ENCODE peak calls at places on chromosomes 11 and 22, in four cellular contexts. N, G, U and W are unnamed samples.

GRCh38 chr11:32173435-32173834 is 82.6 kb downstream of the RCN1 start:
- DNase-seq in U (no peak), G (peak; percentile 43), N (peak; percentile 71), W (peak; percentile 28)

GRCh38 chr11:111733009-111733408 is 33.2 kb downstream of the PPP2R1B start:
- DNase-seq in N (peak; percentile 87), U (peak; percentile 84), G (peak; percentile 55), W (peak; percentile 74)

GRCh38 chr22:48223488-48224190 is 1461.2 kb downstream of the TBC1D22A start:
- DNase-seq in G (no peak), U (no peak), N (no peak), W (no peak)

GRCh38 chr22:48860557-48860956 is 967.1 kb downstream of the BRD1 start:
- DNase-seq in G (no peak), N (no peak), U (peak; percentile 12), W (no peak)

GRCh38 chr11:69394234-69394891 is 87.1 kb upstream of the LINC01488 start:
- DNase-seq in U (peak; percentile 53), G (no peak), N (peak; percentile 61), W (no peak)

GRCh38 chr11:121207485-121208115 is 85.0 kb upstream of the SC5D start:
- DNase-seq in G (no peak), U (no peak), N (no peak), W (no peak)

GRCh38 chr11:107736546-107736945 is 24.7 kb upstream of the SLN start:
- DNase-seq in U (no peak), G (no peak), N (no peak), W (no peak)

GRCh38 chr11:62545437-62546243 is 966 bp downstream of the AHNAK start:
- DNase-seq in N (peak; percentile 97), G (peak; percentile 74), U (peak; percentile 97), W (peak; percentile 97)

GRCh38 chr11:72578541-72578940 is 95.7 kb downstream of the PDE2A start:
- DNase-seq in N (peak; percentile 43), G (no peak), U (peak; percentile 37), W (no peak)

GRCh38 chr11:99343117-99343516 is 322.4 kb downstream of the CNTN5 start:
- DNase-seq in G (no peak), N (no peak), U (no peak), W (no peak)

GRCh38 chr11:17811416-17811815 is 76.8 kb downstream of the KCNC1 start:
- DNase-seq in U (no peak), N (no peak), G (no peak), W (no peak)

GRCh38 chr11:116930586-116930985 is 93.2 kb upstream of the APOA1 start:
- DNase-seq in G (no peak), N (no peak), U (no peak), W (no peak)

GRCh38 chr11:74816664-74817063 is 68.0 kb downstream of the RNF169 start:
- DNase-seq in N (no peak), G (no peak), U (no peak), W (no peak)

GRCh38 chr11:119065369-119065768 is 2.2 kb upstream of the VPS11 start:
- DNase-seq in G (peak; percentile 30), U (no peak), N (no peak), W (no peak)

GRCh38 chr22:44532466-44533025 is 34.5 kb upstream of the RTL6 start:
- DNase-seq in N (no peak), G (no peak), U (no peak), W (no peak)

GRCh38 chr11:368414-369335 is 624 bp upstream of the B4GALNT4 start:
- DNase-seq in N (no peak), U (no peak), G (no peak), W (no peak)

GRCh38 chr22:25488244-25489020 is 76.0 kb upstream of the GRK3 start:
- DNase-seq in G (peak; percentile 75), U (no peak), N (no peak), W (peak; percentile 54)

GRCh38 chr22:45204751-45205623 is 35.7 kb downstream of the KIAA0930 start:
- DNase-seq in G (no peak), U (peak; percentile 54), N (peak; percentile 50), W (no peak)

GRCh38 chr11:35539781-35540281 is 14.4 kb upstream of the PAMR1 start:
- DNase-seq in N (peak; percentile 72), G (peak; percentile 77), U (peak; percentile 90), W (peak; percentile 76)

GRCh38 chr22:39176067-39176621 is 23.7 kb upstream of the CBX7 start:
- DNase-seq in U (peak; percentile 88), G (no peak), N (peak; percentile 75), W (peak; percentile 78)

GRCh38 chr11:74255741-74256369 is 55.6 kb downstream of the P4HA3 start:
- DNase-seq in N (peak; percentile 71), G (peak; percentile 56), U (no peak), W (peak; percentile 60)

GRCh38 chr22:40335358-40335757 is 10.9 kb upstream of the ADSL start:
- DNase-seq in G (no peak), U (no peak), N (no peak), W (no peak)

GRCh38 chr11:130476922-130477491 is 28.6 kb downstream of the ADAMTS15 start:
- DNase-seq in U (no peak), G (no peak), N (peak; percentile 64), W (no peak)

GRCh38 chr11:62721994-62722393 is 5.3 kb downstream of the HNRNPUL2 start:
- DNase-seq in N (no peak), U (peak; percentile 20), G (no peak), W (no peak)

GRCh38 chr11:93904711-93905110 is 54.3 kb upstream of the VSTM5 start:
- DNase-seq in U (no peak), G (no peak), N (no peak), W (no peak)

GRCh38 chr22:50049299-50050195 is 8.6 kb downstream of the TTLL8 start:
- DNase-seq in G (no peak), N (no peak), U (no peak), W (no peak)

GRCh38 chr11:6862961-6863360 is at the start of gene OR10A2:
- DNase-seq in U (no peak), G (peak; percentile 10), N (no peak), W (no peak)

GRCh38 chr11:13031349-13031748 is 22.2 kb downstream of the RASSF10 start:
- DNase-seq in N (no peak), U (no peak), G (no peak), W (no peak)
- H3K27me3 ChIP-seq in N (no peaks in the 10 kb centered on the region), U (no peaks in the 10 kb centered on the region), G (no peaks in the 10 kb centered on the region), W (no peaks in the 10 kb centered on the region)

GRCh38 chr11:65225284-65226102 is 36.3 kb upstream of the POLA2 start:
- DNase-seq in N (peak; percentile 75), G (peak; percentile 69), U (peak; percentile 85), W (peak; percentile 71)
- TF ChIP-seq CTCF in N (peak; percentile 32), G (peak; percentile 66), U (peak; percentile 39), W (peak; percentile 67)

DNA sequence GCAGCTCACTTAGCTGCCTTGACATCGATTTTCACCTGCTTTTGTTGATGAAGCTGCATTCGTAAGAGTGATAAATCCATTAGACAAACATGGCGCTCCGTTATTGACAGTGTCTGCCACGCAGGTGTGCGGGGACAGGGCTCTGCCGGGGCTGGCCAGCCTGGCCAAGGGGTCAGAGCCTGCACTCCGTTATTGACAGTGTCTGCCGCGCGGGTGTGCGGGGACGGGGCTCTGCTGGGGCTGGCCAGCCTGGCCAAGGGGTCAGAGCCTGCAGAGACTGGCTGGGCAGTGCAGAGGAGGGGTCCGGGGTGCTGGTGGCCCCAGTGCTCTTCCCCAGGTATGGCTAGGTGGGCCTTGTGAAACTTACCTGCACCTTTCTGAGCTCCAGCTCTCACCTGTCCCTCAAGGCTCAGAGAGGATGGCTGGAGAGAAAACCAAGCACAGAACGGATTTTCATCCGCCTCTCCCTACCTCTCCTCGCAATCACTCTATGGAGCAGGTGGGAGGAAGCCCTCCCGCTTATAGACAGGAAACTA is 101.6 kb upstream of the B3GAT1 start:
- DNase-seq in N (peak; percentile 31), U (peak; percentile 26), G (no peak), W (peak; percentile 1)
- H3K27me3 ChIP-seq in N (no peaks in the 10 kb centered on the region), U (no peaks in the 10 kb centered on the region), G (no peaks in the 10 kb centered on the region), W (no peaks in the 10 kb centered on the region)

GRCh38 chr11:123164732-123165450 is 30.2 kb downstream of the CLMP start:
- DNase-seq in G (no peak), N (no peak), U (no peak), W (no peak)

GRCh38 chr11:123159146-123159857 is 35.7 kb downstream of the CLMP start:
- DNase-seq in U (no peak), G (peak; percentile 79), N (no peak), W (no peak)

GRCh38 chr11:123166095-123166559 is 28.9 kb downstream of the CLMP start:
- DNase-seq in U (peak; percentile 84), G (peak; percentile 61), N (no peak), W (peak; percentile 89)

GRCh38 chr11:123161386-123161785 is 33.7 kb downstream of the CLMP start:
- DNase-seq in G (no peak), N (no peak), U (no peak), W (no peak)

DNA sequence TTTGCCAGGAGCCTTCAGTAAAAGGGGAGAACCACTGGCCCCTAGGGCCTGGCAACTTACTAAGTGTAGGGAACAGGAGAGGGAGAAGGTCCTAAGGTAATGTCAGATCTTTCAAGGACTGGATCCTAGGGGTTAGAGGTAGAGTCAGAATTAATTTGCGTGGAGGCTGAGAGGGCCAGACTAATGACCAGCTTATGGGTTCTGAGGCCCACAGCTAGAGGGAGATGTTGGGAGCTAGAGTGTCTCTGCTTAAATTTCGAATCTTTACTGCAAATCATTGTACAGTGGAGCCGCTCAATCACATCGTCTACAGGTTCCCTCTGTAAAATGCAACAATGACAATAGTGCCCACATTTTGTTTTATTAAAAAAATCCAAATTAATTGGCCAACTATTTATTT is 31.4 kb downstream of the CLMP start:
- DNase-seq in U (no peak), G (no peak), N (no peak), W (no peak)
- TF ChIP-seq CTCF in U (no peak), G (peak; percentile 4), N (no peak), W (no peak)

GRCh38 chr11:124170801-124171586 is 12.2 kb upstream of the OR10D3 start:
- DNase-seq in G (no peak), U (no peak), N (no peak), W (no peak)
- H3K27me3 ChIP-seq in G (no peaks in the 10 kb centered on the region), U (no peaks in the 10 kb centered on the region), N (no peaks in the 10 kb centered on the region), W (no peaks in the 10 kb centered on the region)

GRCh38 chr22:34943830-34944229 is 122.1 kb upstream of the ISX start:
- DNase-seq in N (no peak), G (no peak), U (no peak), W (no peak)
- TF ChIP-seq CTCF in N (no peak), G (no peak), U (no peak), W (no peak)

DNA sequence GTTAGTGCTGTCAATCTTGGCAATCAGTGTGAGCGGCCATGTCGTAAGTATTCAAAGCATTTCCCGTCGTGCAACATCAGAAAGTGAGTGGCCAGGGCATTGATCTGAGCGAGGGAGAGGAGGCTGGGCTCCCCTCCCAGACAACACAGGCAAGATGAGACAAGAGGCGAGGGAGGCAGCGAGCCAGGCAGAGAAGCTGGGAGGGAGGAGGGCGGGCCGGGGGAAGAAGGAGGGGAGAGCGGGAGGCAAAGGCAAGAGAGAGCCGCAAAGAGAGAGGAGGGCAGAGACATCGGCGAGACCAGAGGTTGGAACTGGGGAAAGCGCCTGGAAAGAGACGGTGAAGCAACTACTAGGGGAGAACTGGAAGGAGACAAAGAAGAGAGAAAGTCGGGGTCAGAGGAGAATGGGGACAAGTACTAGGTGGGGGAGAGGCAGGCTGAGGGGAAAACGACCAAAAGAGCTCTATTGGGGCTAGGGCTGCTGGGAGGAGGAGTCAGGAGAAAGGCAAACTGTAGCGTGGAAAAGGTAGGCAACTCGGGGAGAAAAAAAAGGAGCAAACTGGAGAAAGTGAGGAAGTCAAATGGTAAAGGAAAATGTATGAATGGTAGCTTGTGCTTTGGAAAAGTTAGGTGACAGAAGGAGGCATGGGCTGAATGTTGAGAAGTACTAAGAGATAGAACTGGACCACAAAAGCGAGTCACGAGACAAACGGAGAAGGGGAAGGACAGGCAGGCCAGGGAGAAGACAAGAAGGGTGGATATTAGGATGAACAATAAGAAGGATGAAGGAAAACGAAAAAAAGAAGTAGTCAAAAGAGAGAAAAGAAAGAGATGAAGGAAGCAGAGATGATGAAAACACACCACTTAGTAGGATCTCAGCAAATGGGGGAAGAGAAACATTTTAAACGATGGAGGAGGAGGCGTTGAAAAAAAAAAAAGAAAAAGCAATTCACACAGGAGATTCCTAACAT is 130.5 kb upstream of the C11orf58 start:
- DNase-seq in N (peak; percentile 88), G (peak; percentile 80), U (peak; percentile 77), W (no peak)
- H3K27me3 ChIP-seq in N (no peaks in the 10 kb centered on the region), G (peaks cover 4% of the 10 kb centered on the region), U (peaks cover 61% of the 10 kb centered on the region), W (peaks cover 48% of the 10 kb centered on the region)